ENCODE peak calls at places on chromosomes 13 and 19, in nine cellular contexts. I, D, J, S, F, Z, K, T and V are unnamed samples.

GRCh38 chr13:32246468-32246867 is 68.7 kb downstream of the ZAR1L start:
- DNase-seq in T (peak), I (peak), S (peak), D (peak), F (peak), J (peak), Z (no peak), K (peak), V (peak)

GRCh38 chr13:33752631-33753030 is 65.3 kb upstream of the RFC3 start:
- DNase-seq in K (no peak), S (no peak), Z (no peak), T (no peak), J (no peak), I (no peak), F (no peak), D (no peak), V (no peak)

GRCh38 chr13:89361909-89362308 is 1690.7 kb downstream of the SLITRK5 start:
- DNase-seq in Z (no peak), D (no peak), K (no peak), S (no peak), J (no peak), F (peak), T (no peak), I (no peak), V (no peak)

GRCh38 chr13:47038196-47038595 is 141.3 kb upstream of the HTR2A start:
- DNase-seq in J (no peak), Z (no peak), T (no peak), S (no peak), I (peak), D (no peak), K (peak), F (peak), V (no peak)

GRCh38 chr13:54989418-54989817 is 1960.8 kb downstream of the OLFM4 start:
- DNase-seq in T (no peak), S (no peak), J (no peak), D (no peak), Z (no peak), F (no peak), I (no peak), K (no peak), V (no peak)

GRCh38 chr13:39451860-39452301 is 151.1 kb downstream of the LHFPL6 start:
- DNase-seq in Z (no peak), S (peak), I (peak), J (no peak), K (no peak), F (peak), T (peak), D (peak), V (no peak)

GRCh38 chr19:372306-372890 is 27.8 kb upstream of the MIER2 start:
- DNase-seq in T (no peak), J (no peak), S (peak), I (peak), Z (peak), D (peak), K (no peak), F (peak), V (no peak)

GRCh38 chr19:19630426-19630825 is 2.4 kb upstream of the LPAR2 start:
- DNase-seq in S (no peak), I (no peak), D (no peak), T (no peak), J (no peak), Z (no peak), F (no peak), K (no peak), V (no peak)

GRCh38 chr19:43554317-43554895 is 20.9 kb downstream of the XRCC1 start:
- DNase-seq in F (no peak), D (no peak), T (no peak), I (no peak), S (no peak), Z (no peak), J (no peak), K (no peak), V (no peak)

GRCh38 chr19:1747285-1748114 is 5.8 kb upstream of the ONECUT3 start:
- DNase-seq in F (peak), J (peak), T (no peak), S (no peak), D (no peak), K (peak), I (peak), Z (no peak), V (no peak)

GRCh38 chr13:76331948-76332712 is 554.1 kb downstream of the KCTD12 start:
- DNase-seq in F (peak), I (peak), Z (no peak), J (no peak), T (peak), K (no peak), D (peak), S (no peak), V (no peak)

GRCh38 chr19:6723108-6723618 is 2.7 kb upstream of the C3 start:
- DNase-seq in S (no peak), D (no peak), T (no peak), J (no peak), I (peak), F (peak), Z (peak), K (no peak), V (no peak)

GRCh38 chr19:3149526-3150505 is 14.0 kb downstream of the GNA15 start:
- DNase-seq in D (no peak), J (no peak), F (no peak), T (no peak), S (no peak), Z (no peak), K (peak), I (no peak), V (no peak)

GRCh38 chr13:29081036-29081435 is 260.9 kb downstream of the MTUS2 start:
- DNase-seq in Z (no peak), J (no peak), K (no peak), S (no peak), T (peak), D (no peak), F (no peak), I (no peak), V (no peak)

GRCh38 chr13:94617389-94618000 is 15.8 kb downstream of the GPR180 start:
- DNase-seq in J (no peak), S (peak), F (no peak), D (peak), T (no peak), I (no peak), Z (no peak), K (no peak), V (no peak)

GRCh38 chr13:45086484-45086883 is 33.8 kb upstream of the GTF2F2 start:
- DNase-seq in Z (no peak), S (no peak), D (no peak), J (no peak), I (peak), K (no peak), T (no peak), F (peak), V (no peak)